ENCODE peak calls at places on chromosomes 11 and 22, in six cellular contexts. M is stomach; G is kidney; B is breast epithelium; V is effector memory CD4-positive, alpha-beta T cell; E is dorsolateral prefrontal cortex. R is an unnamed sample.

GRCh38 chr11:102680945-102681344 is 24.6 kb downstream of the MMP27 start:
- DNase-seq in G (no peak), M (no peak), E (no peak), V (no peak), B (no peak), R (no peak)

GRCh38 chr11:46890665-46891064 is 27.7 kb downstream of the LRP4 start:
- DNase-seq in G (no peak), E (no peak), M (no peak), V (no peak), B (no peak), R (no peak)

GRCh38 chr11:69923196-69923595 is 104.0 kb upstream of the FGF3 start:
- DNase-seq in M (no peak), G (peak), V (no peak), B (peak), E (no peak), R (no peak)

GRCh38 chr11:126695293-126695692 is 305.3 kb downstream of the KIRREL3 start:
- DNase-seq in V (no peak), M (no peak), G (no peak), E (no peak), B (no peak), R (no peak)

GRCh38 chr11:68399916-68400315 is 60.6 kb upstream of the PPP6R3 start:
- DNase-seq in E (no peak), M (no peak), V (no peak), G (no peak), B (no peak), R (no peak)

GRCh38 chr22:21766933-21767462 is 31.4 kb upstream of the YPEL1 start:
- DNase-seq in E (no peak), G (no peak), V (peak), B (no peak), M (peak), R (no peak)

GRCh38 chr11:120974980-120975379 is 48.9 kb upstream of the TBCEL start:
- DNase-seq in G (no peak), M (no peak), V (no peak), B (no peak), E (no peak), R (no peak)

GRCh38 chr11:125270711-125271110 is 106.2 kb downstream of the PKNOX2 start:
- DNase-seq in G (no peak), V (no peak), M (no peak), E (no peak), B (no peak), R (no peak)

GRCh38 chr11:44854146-44854545 is 96.5 kb downstream of the TP53I11 start:
- DNase-seq in B (no peak), M (no peak), E (no peak), G (peak), V (no peak), R (no peak)

GRCh38 chr11:65575568-65576231 is at the start of gene EHBP1L1:
- DNase-seq in M (peak), E (no peak), V (peak), G (peak), B (no peak), R (peak)

GRCh38 chr11:1761857-1762536 is 1.7 kb downstream of the CTSD start:
- DNase-seq in V (no peak), E (no peak), M (no peak), G (peak), B (no peak), R (no peak)

GRCh38 chr11:107232451-107232850 is 214.2 kb upstream of the GUCY1A2 start:
- DNase-seq in V (no peak), E (no peak), B (no peak), G (no peak), M (no peak), R (no peak)

GRCh38 chr11:116364357-116364756 is 408.4 kb downstream of the BUD13 start:
- DNase-seq in M (no peak), E (no peak), V (no peak), B (no peak), G (no peak), R (no peak)

GRCh38 chr11:127345819-127346459 is 345.4 kb upstream of the KIRREL3 start:
- DNase-seq in G (no peak), B (no peak), M (no peak), V (no peak), E (peak), R (peak)

DNA sequence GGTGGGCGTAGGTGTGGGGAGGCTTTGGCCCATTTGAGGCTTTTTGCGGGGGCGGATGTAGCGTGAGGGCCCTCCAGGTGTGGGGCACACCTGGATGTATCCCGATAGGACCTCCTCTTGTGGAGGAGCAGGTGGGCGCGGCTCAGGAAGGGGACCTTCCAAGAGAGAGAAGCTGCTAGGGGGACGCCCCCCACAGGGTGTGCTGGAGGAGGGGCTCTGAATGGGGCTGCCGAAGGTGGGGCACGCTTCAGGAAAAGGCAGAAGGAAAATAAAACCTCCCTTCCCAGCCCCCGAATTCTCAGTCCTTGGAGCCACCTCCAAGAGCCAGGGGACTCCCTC is 621 bp downstream of the SGSM1 start:
- DNase-seq in V (no peak), B (no peak), M (no peak), G (no peak), E (no peak), R (no peak)
- H3K27ac ChIP-seq in V (peak), B (peak), M (peak), G (peak), E (peak), R (no peak)

GRCh38 chr11:61848631-61849030 is 20.5 kb downstream of the FADS2 start:
- DNase-seq in M (no peak), G (no peak), V (no peak), B (no peak), E (no peak), R (no peak)

GRCh38 chr11:61851900-61852295 is 23.8 kb downstream of the FADS2 start:
- DNase-seq in E (no peak), B (no peak), M (no peak), V (no peak), G (no peak), R (no peak)

GRCh38 chr11:61853698-61854169 is 25.6 kb downstream of the FADS2 start:
- DNase-seq in V (no peak), G (no peak), B (no peak), E (peak), M (no peak), R (no peak)

GRCh38 chr11:61850687-61851086 is 22.6 kb downstream of the FADS2 start:
- DNase-seq in B (no peak), V (no peak), G (no peak), M (no peak), E (no peak), R (no peak)

GRCh38 chr11:61851128-61851899 is 23.2 kb downstream of the FADS2 start:
- DNase-seq in B (no peak), E (no peak), M (no peak), V (no peak), G (no peak), R (no peak)
- H3K4me3 ChIP-seq in B (no peak), E (no peak), M (no peak), V (no peak), G (no peak), R (no peak)

GRCh38 chr11:63905179-63905578 is 11.8 kb downstream of the RCOR2 start:
- DNase-seq in E (peak), V (no peak), G (no peak), B (no peak), M (no peak), R (no peak)
- H3K27ac ChIP-seq in E (peak), V (no peak), G (no peak), B (no peak), M (no peak), R (no peak)

DNA sequence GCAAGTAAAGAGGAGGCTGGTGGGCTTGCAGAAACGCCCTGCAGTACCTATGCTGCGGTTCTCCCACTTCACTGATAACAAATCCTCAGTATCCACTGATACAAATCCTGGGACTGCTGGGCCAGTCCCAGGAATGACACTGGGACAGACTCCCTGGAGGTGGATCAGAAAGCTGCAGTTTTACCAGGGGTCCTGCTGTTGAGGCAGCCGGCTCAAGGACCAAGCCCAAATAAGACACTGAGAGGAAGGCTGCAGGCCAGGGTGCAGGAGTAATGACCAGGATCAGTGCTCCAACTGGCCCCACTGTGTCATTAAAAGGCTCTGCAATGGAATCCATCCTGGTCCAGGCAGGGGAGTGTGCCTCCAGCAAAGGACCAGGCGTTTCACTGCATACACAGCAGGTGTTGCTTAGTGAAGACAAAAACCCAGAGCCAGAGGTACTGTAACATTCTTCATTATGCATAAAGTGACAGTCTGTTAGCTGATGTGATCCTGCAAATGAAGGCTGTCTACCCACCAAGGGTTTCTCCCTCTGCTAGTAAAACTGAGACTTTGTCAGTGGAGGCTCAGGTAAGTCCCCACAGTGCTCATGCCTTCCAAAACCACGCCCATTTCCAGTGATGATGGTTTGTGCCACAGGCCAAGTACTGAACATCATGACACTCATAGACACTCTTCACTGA is 1.4 kb upstream of the C22orf39 start:
- DNase-seq in M (no peak), V (no peak), B (no peak), G (no peak), E (no peak), R (no peak)
- H3K4me3 ChIP-seq in M (peak), V (no peak), B (no peak), G (no peak), E (no peak), R (peak)

DNA sequence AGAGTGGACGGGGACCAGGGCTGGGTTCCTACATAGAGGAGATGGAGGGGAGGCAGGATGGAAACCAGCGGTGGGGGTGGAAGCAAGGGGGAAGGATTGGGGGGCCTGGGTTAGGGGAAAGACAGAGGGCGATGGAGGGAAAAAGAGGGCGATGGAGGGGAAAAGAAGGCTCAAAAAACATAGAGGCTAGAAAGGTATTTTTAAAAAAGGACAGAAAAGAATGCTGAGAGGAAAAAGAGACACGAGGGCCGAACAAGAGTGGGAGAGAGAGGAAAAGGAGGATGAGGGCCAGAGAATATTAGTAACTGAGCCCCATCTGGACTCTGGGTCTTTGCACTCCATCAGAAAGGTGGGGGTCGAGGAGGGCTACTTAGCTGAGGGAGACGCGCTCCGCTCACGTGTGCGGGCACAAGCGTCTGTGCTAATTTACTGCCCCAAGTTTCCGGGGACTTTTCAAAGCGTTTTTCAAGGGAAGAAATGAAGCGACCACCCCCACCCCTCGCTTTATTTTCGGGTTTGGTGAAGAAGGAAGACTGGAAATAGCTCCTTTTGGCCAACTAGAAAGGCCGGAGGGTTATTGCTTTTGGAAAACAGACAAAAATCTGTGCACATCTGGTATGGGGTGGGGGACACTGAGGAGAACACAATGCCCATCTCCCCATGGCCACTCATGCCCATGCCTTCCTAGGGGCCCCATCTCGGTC is 14.4 kb downstream of the PAX6 start:
- DNase-seq in E (no peak), M (no peak), G (no peak), B (no peak), V (no peak), R (no peak)
- H3K27ac ChIP-seq in E (peak), M (no peak), G (no peak), B (no peak), V (no peak), R (no peak)

DNA sequence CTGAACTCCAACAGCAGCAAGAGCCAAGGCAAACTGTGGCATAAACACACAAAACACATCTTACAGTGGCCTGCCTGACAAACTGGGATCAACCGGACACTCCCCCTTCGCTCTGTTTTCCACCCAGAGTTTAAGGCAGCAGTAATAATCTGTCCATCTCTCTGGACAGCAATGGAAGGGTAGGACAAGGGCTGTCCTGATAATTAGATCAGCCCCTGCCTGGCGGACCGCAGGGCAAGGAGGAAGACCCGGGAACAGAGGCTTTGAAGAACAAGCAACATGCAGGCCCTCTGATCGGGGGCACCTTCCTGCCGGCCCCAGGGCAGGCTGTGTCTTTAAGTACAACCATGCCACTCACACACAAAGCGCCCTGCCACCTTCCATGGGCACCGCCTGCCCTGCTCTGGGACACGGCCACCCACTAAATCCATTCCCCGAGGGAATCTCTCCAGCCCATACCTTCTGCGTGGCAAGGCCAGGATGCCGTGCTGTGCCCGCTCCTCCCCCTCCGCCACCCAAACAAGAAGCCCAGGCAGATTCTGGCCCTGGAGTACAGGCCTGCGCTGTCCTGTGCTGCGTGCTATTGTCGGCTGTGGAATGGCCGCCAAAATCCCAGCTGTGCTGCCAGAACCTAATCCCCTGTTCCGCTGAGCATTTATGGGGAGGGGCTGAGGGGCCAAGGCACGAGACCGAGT is 38.8 kb downstream of the NUMA1 start:
- DNase-seq in M (peak), G (peak), B (peak), E (peak), V (peak), R (peak)
- H3K4me3 ChIP-seq in M (peak), G (peak), B (peak), E (peak), V (peak), R (peak)

R was measured in SJCRH30.